ENCODE peak calls at places on chromosomes 1 and 21, in four cellular contexts. Q is fibroblast of the conjunctiva, X is neural crest cell, J is activated T-cell treated with anti-CD3 and anti-CD28 coated beads for 1 hour. N is an unnamed sample.

GRCh38 chr1:190579517-190580193 is 102.0 kb upstream of the BRINP3 start:
- DNase-seq in Q (no peak), X (no peak), J (no peak), N (no peak)

GRCh38 chr1:212731630-212732029 is 32.0 kb upstream of the BATF3 start:
- DNase-seq in Q (no peak), X (no peak), J (no peak), N (no peak)

GRCh38 chr21:46151261-46151988 is 4.0 kb downstream of the FTCD start:
- DNase-seq in Q (no peak), X (no peak), J (no peak), N (no peak)

GRCh38 chr1:113938192-113938591 is 9.1 kb downstream of the HIPK1 start:
- DNase-seq in Q (no peak), X (no peak), J (no peak), N (no peak)

GRCh38 chr1:13790290-13791035 is 90.5 kb downstream of the PRDM2 start:
- DNase-seq in Q (no peak), X (no peak), J (no peak), N (no peak)

GRCh38 chr1:162857850-162858249 is 3.1 kb downstream of the CCDC190 start:
- DNase-seq in Q (no peak), X (no peak), J (no peak), N (no peak)

GRCh38 chr1:55150880-55151582 is 64.1 kb downstream of the USP24 start:
- DNase-seq in Q (no peak), X (no peak), J (no peak), N (no peak)

GRCh38 chr1:159817276-159818041 is 9.2 kb upstream of the SLAMF8 start:
- DNase-seq in Q (no peak), X (no peak), J (no peak), N (no peak)

GRCh38 chr21:41366522-41367151 is 4.8 kb downstream of the MX2 start:
- DNase-seq in Q (no peak), X (no peak), J (no peak), N (no peak)

GRCh38 chr1:245306628-245307410 is 152.0 kb downstream of the KIF26B start:
- DNase-seq in Q (no peak), X (no peak), J (no peak), N (no peak)

GRCh38 chr1:26705788-26706237 is 10.0 kb downstream of the ARID1A start:
- DNase-seq in Q (peak), X (no peak), J (no peak), N (no peak)

GRCh38 chr1:59057211-59057694 is 239.6 kb upstream of the FGGY start:
- DNase-seq in Q (peak), X (no peak), J (no peak), N (peak)

GRCh38 chr1:150661156-150661555 is 31.7 kb upstream of the ENSA start:
- DNase-seq in Q (no peak), X (no peak), J (no peak), N (no peak)

GRCh38 chr1:220544901-220545303 is 17.0 kb downstream of the MARK1 start:
- DNase-seq in Q (no peak), X (no peak), J (no peak), N (no peak)

GRCh38 chr1:68313736-68314594 is 81.6 kb upstream of the WLS start:
- DNase-seq in Q (no peak), X (no peak), J (no peak), N (peak)

GRCh38 chr1:248924696-248925532 is 18.9 kb downstream of the PGBD2 start:
- DNase-seq in Q (peak), X (no peak), J (peak), N (peak)

GRCh38 chr1:2582401-2582800 is 4.2 kb upstream of the PRXL2B start:
- DNase-seq in Q (no peak), X (no peak), J (no peak), N (no peak)

GRCh38 chr1:178566187-178566586 is 53.3 kb downstream of the TEX35 start:
- DNase-seq in Q (no peak), X (no peak), J (no peak), N (no peak)

GRCh38 chr1:88800382-88801051 is 90.8 kb downstream of the GTF2B start:
- DNase-seq in Q (peak), X (no peak), J (peak), N (no peak)

GRCh38 chr1:202274611-202275010 is 67.1 kb downstream of the UBE2T start:
- DNase-seq in Q (no peak), X (no peak), J (peak), N (no peak)

GRCh38 chr1:116311756-116312691 is 61.0 kb upstream of the ATP1A1 start:
- DNase-seq in Q (no peak), X (no peak), J (no peak), N (peak)

GRCh38 chr1:165288301-165289120 is 68.0 kb downstream of the LMX1A start:
- DNase-seq in Q (no peak), X (no peak), J (no peak), N (peak)

GRCh38 chr1:212743901-212744475 is 44.3 kb upstream of the BATF3 start:
- DNase-seq in Q (no peak), X (no peak), J (no peak), N (no peak)

GRCh38 chr1:234950598-234950997 is 178.0 kb downstream of the TOMM20 start:
- DNase-seq in Q (no peak), X (no peak), J (no peak), N (no peak)

GRCh38 chr1:204814146-204814884 is 56.3 kb upstream of the NFASC start:
- DNase-seq in Q (no peak), X (no peak), J (no peak), N (no peak)

GRCh38 chr1:54995835-54996234 is 2.9 kb upstream of the BSND start:
- DNase-seq in Q (no peak), X (no peak), J (no peak), N (no peak)

GRCh38 chr1:186974774-186975181 is 146.0 kb downstream of the PLA2G4A start:
- DNase-seq in Q (peak), X (no peak), J (no peak), N (no peak)

GRCh38 chr1:20625176-20626097 is 7.8 kb upstream of the PINK1 start:
- DNase-seq in Q (no peak), X (no peak), J (no peak), N (no peak)

GRCh38 chr1:235090406-235091069 is 38.1 kb downstream of the TOMM20 start:
- DNase-seq in Q (no peak), X (no peak), J (no peak), N (peak)

GRCh38 chr21:45872471-45872870 is 109.1 kb upstream of the COL6A1 start:
- DNase-seq in Q (no peak), X (no peak), J (no peak), N (peak)

GRCh38 chr1:184860985-184861754 is 106.5 kb upstream of the EDEM3 start:
- DNase-seq in Q (no peak), X (no peak), J (no peak), N (no peak)

GRCh38 chr1:17163789-17164666 is 40.9 kb upstream of the PADI1 start:
- DNase-seq in Q (no peak), X (no peak), J (no peak), N (no peak)